ENCODE peak calls at places on chromosome 14, in six cellular contexts. S is small intestine, Y is ovary, W is HL-60, A is HS-5, H is COR-L47. P is an unnamed sample.

GRCh38 chr14:66315548-66315947 is 170.6 kb upstream of the CCDC196 start:
- DNase-seq in Y (no peak), H (no peak), A (no peak), S (no peak), W (no peak), P (no peak)

GRCh38 chr14:59695198-59695597 is 118.6 kb upstream of the CCDC175 start:
- DNase-seq in S (no peak), H (no peak), A (no peak), W (no peak), Y (no peak), P (no peak)

GRCh38 chr14:41201721-41202120 is 405.0 kb upstream of the LRFN5 start:
- DNase-seq in Y (no peak), S (no peak), W (no peak), H (no peak), A (no peak), P (peak)

GRCh38 chr14:95254356-95254755 is 65.4 kb downstream of the CLMN start:
- DNase-seq in W (no peak), S (no peak), A (no peak), Y (no peak), H (no peak), P (no peak)

GRCh38 chr14:20610002-20610765 is 19.0 kb upstream of the RNASE12 start:
- DNase-seq in W (peak), A (no peak), Y (peak), S (peak), H (peak), P (peak)

GRCh38 chr14:93348292-93348691 is 1.3 kb downstream of the COX8C start:
- DNase-seq in A (no peak), S (no peak), H (no peak), Y (no peak), W (no peak), P (no peak)

GRCh38 chr14:78195431-78195830 is 25.3 kb downstream of the NRXN3 start:
- DNase-seq in W (no peak), Y (no peak), H (no peak), A (no peak), S (no peak), P (no peak)

GRCh38 chr14:34539407-34540180 is at the start of gene EAPP:
- DNase-seq in S (peak), W (peak), Y (peak), H (no peak), A (peak), P (peak)

GRCh38 chr14:58398895-58399294 is 3.2 kb downstream of the TOMM20L start:
- DNase-seq in A (no peak), W (no peak), S (no peak), H (no peak), Y (no peak), P (no peak)

GRCh38 chr14:50773632-50774541 is 57.1 kb downstream of the NIN start:
- DNase-seq in A (no peak), S (peak), H (peak), W (peak), Y (no peak), P (no peak)

GRCh38 chr14:99183716-99184115 is 88.3 kb downstream of the BCL11B start:
- DNase-seq in S (no peak), H (no peak), Y (no peak), A (no peak), W (no peak), P (no peak)